ENCODE peak calls at places on chromosomes 6 and 20, in six cellular contexts. One of them, this sample, is unnamed.

GRCh38 chr20:62617711-62618483 is 24.4 kb upstream of the SLCO4A1 start:
- DNase-seq in cardiac muscle cell: no peak
- DNase-seq in lung: peak; percentile 59
- DNase-seq in substantia nigra: no peak
- DNase-seq in naive B cell: peak; percentile 49
- DNase-seq in B cell: peak; percentile 72
- DNase-seq in this sample: peak; percentile 70

GRCh38 chr20:5376228-5376627 is 59.5 kb upstream of the PROKR2 start:
- DNase-seq in cardiac muscle cell: no peak
- DNase-seq in lung: no peak
- DNase-seq in substantia nigra: no peak
- DNase-seq in naive B cell: no peak
- DNase-seq in B cell: no peak
- DNase-seq in this sample: no peak

GRCh38 chr6:127918506-127919427 is 17.9 kb upstream of the THEMIS start:
- DNase-seq in cardiac muscle cell: no peak
- DNase-seq in lung: no peak
- DNase-seq in substantia nigra: no peak
- DNase-seq in naive B cell: no peak
- DNase-seq in B cell: no peak
- DNase-seq in this sample: no peak

GRCh38 chr20:5608448-5609161 is 141.6 kb upstream of the SHLD1 start:
- DNase-seq in cardiac muscle cell: no peak
- DNase-seq in lung: no peak
- DNase-seq in substantia nigra: no peak
- DNase-seq in naive B cell: no peak
- DNase-seq in B cell: no peak
- DNase-seq in this sample: no peak

GRCh38 chr20:54622338-54623280 is 147.2 kb downstream of the DOK5 start:
- DNase-seq in cardiac muscle cell: no peak
- DNase-seq in lung: no peak
- DNase-seq in substantia nigra: no peak
- DNase-seq in naive B cell: no peak
- DNase-seq in B cell: no peak
- DNase-seq in this sample: no peak

GRCh38 chr6:1313364-1313754 is 1.5 kb downstream of the FOXQ1 start:
- DNase-seq in cardiac muscle cell: no peak
- DNase-seq in lung: no peak
- DNase-seq in substantia nigra: no peak
- DNase-seq in naive B cell: no peak
- DNase-seq in B cell: peak; percentile 59
- DNase-seq in this sample: peak; percentile 48

GRCh38 chr20:46690219-46691111 is 1.2 kb upstream of the TP53RK start:
- DNase-seq in cardiac muscle cell: no peak
- DNase-seq in lung: no peak
- DNase-seq in substantia nigra: no peak
- DNase-seq in naive B cell: no peak
- DNase-seq in B cell: no peak
- DNase-seq in this sample: no peak

GRCh38 chr6:6886886-6887285 is 220.9 kb upstream of the RREB1 start:
- DNase-seq in cardiac muscle cell: no peak
- DNase-seq in lung: no peak
- DNase-seq in substantia nigra: no peak
- DNase-seq in naive B cell: no peak
- DNase-seq in B cell: no peak
- DNase-seq in this sample: no peak

GRCh38 chr6:47715782-47716181 is 17.4 kb downstream of the ADGRF4 start:
- DNase-seq in cardiac muscle cell: no peak
- DNase-seq in lung: no peak
- DNase-seq in substantia nigra: no peak
- DNase-seq in naive B cell: no peak
- DNase-seq in B cell: no peak
- DNase-seq in this sample: peak; percentile 10

GRCh38 chr20:37349517-37350491 is 3.9 kb downstream of the SRC start:
- DNase-seq in cardiac muscle cell: no peak
- DNase-seq in lung: peak; percentile 53
- DNase-seq in substantia nigra: no peak
- DNase-seq in naive B cell: no peak
- DNase-seq in B cell: peak; percentile 14
- DNase-seq in this sample: no peak

GRCh38 chr6:33854572-33855030 is 50.8 kb upstream of the MLN start:
- DNase-seq in cardiac muscle cell: no peak
- DNase-seq in lung: no peak
- DNase-seq in substantia nigra: no peak
- DNase-seq in naive B cell: no peak
- DNase-seq in B cell: no peak
- DNase-seq in this sample: no peak

GRCh38 chr6:105546748-105547147 is 143.9 kb upstream of the PREP start:
- DNase-seq in cardiac muscle cell: no peak
- DNase-seq in lung: no peak
- DNase-seq in substantia nigra: no peak
- DNase-seq in naive B cell: no peak
- DNase-seq in B cell: no peak
- DNase-seq in this sample: no peak

GRCh38 chr6:165794179-165794601 is 131.1 kb upstream of the PDE10A start:
- DNase-seq in cardiac muscle cell: no peak
- DNase-seq in lung: no peak
- DNase-seq in substantia nigra: no peak
- DNase-seq in naive B cell: no peak
- DNase-seq in B cell: no peak
- DNase-seq in this sample: no peak

GRCh38 chr6:219641-220198 is 72.6 kb upstream of the DUSP22 start:
- DNase-seq in cardiac muscle cell: no peak
- DNase-seq in lung: peak; percentile 71
- DNase-seq in substantia nigra: no peak
- DNase-seq in naive B cell: peak; percentile 27
- DNase-seq in B cell: no peak
- DNase-seq in this sample: no peak